ENCODE peak calls at places on chromosome 19, in ten cellular contexts. One of them, this sample, is unnamed.
A peak's percentile ranks its signal among the peaks of the same experiment; 100 is the strongest.

GRCh38 chr19:42276821-42277220 is 7.8 kb downstream of the CIC start:
- DNase-seq in H54: no peak
- DNase-seq in AG09319: no peak
- DNase-seq in body of pancreas: no peak
- DNase-seq in adrenal gland: no peak
- DNase-seq in Right ventricle myocardium superior: no peak
- DNase-seq in NCI-H1930: no peak
- DNase-seq in HT1080: no peak
- DNase-seq in RWPE1: no peak
- DNase-seq in mesothelial cell of epicardium: no peak
- DNase-seq in this sample: no peak

GRCh38 chr19:42683917-42684513 is 56.3 kb downstream of the PSG3 start:
- DNase-seq in H54: no peak
- DNase-seq in AG09319: no peak
- DNase-seq in body of pancreas: no peak
- DNase-seq in adrenal gland: no peak
- DNase-seq in Right ventricle myocardium superior: no peak
- DNase-seq in NCI-H1930: no peak
- DNase-seq in HT1080: peak; percentile 7
- DNase-seq in RWPE1: peak; percentile 5
- DNase-seq in mesothelial cell of epicardium: no peak
- DNase-seq in this sample: peak; percentile 21

GRCh38 chr19:1399079-1399478 is 2.3 kb downstream of the GAMT start:
- DNase-seq in H54: no peak
- DNase-seq in AG09319: no peak
- DNase-seq in body of pancreas: no peak
- DNase-seq in adrenal gland: no peak
- DNase-seq in Right ventricle myocardium superior: no peak
- DNase-seq in NCI-H1930: no peak
- DNase-seq in HT1080: no peak
- DNase-seq in RWPE1: no peak
- DNase-seq in mesothelial cell of epicardium: no peak
- DNase-seq in this sample: no peak

GRCh38 chr19:52464798-52465470 is 11.6 kb downstream of the ZNF578 start:
- DNase-seq in H54: no peak
- DNase-seq in AG09319: no peak
- DNase-seq in body of pancreas: no peak
- DNase-seq in adrenal gland: no peak
- DNase-seq in Right ventricle myocardium superior: no peak
- DNase-seq in NCI-H1930: no peak
- DNase-seq in HT1080: peak; percentile 17
- DNase-seq in RWPE1: no peak
- DNase-seq in mesothelial cell of epicardium: no peak
- DNase-seq in this sample: peak; percentile 28

GRCh38 chr19:8135946-8136618 is 13.3 kb downstream of the FBN3 start:
- DNase-seq in H54: no peak
- DNase-seq in AG09319: no peak
- DNase-seq in body of pancreas: no peak
- DNase-seq in adrenal gland: no peak
- DNase-seq in Right ventricle myocardium superior: no peak
- DNase-seq in NCI-H1930: no peak
- DNase-seq in HT1080: no peak
- DNase-seq in RWPE1: no peak
- DNase-seq in mesothelial cell of epicardium: no peak
- DNase-seq in this sample: no peak

GRCh38 chr19:4058696-4059492 is 7.8 kb downstream of the ZBTB7A start:
- DNase-seq in H54: no peak
- DNase-seq in AG09319: no peak
- DNase-seq in body of pancreas: no peak
- DNase-seq in adrenal gland: no peak
- DNase-seq in Right ventricle myocardium superior: no peak
- DNase-seq in NCI-H1930: no peak
- DNase-seq in HT1080: no peak
- DNase-seq in RWPE1: no peak
- DNase-seq in mesothelial cell of epicardium: no peak
- DNase-seq in this sample: no peak

GRCh38 chr19:38683393-38684077 is 36.1 kb downstream of the ACTN4 start:
- DNase-seq in H54: peak; percentile 76
- DNase-seq in AG09319: no peak
- DNase-seq in body of pancreas: peak; percentile 98
- DNase-seq in adrenal gland: peak; percentile 91
- DNase-seq in Right ventricle myocardium superior: peak; percentile 70
- DNase-seq in NCI-H1930: no peak
- DNase-seq in HT1080: peak; percentile 98
- DNase-seq in RWPE1: peak; percentile 94
- DNase-seq in mesothelial cell of epicardium: no peak
- DNase-seq in this sample: peak; percentile 100

GRCh38 chr19:54609356-54609791 is 15.9 kb downstream of the LILRA1 start:
- DNase-seq in H54: no peak
- DNase-seq in AG09319: no peak
- DNase-seq in body of pancreas: no peak
- DNase-seq in adrenal gland: no peak
- DNase-seq in Right ventricle myocardium superior: no peak
- DNase-seq in NCI-H1930: no peak
- DNase-seq in HT1080: no peak
- DNase-seq in RWPE1: no peak
- DNase-seq in mesothelial cell of epicardium: no peak
- DNase-seq in this sample: no peak

GRCh38 chr19:11142528-11143171 is 12.9 kb downstream of the SPC24 start:
- DNase-seq in H54: peak; percentile 86
- DNase-seq in AG09319: peak; percentile 90
- DNase-seq in body of pancreas: peak; percentile 94
- DNase-seq in adrenal gland: peak; percentile 93
- DNase-seq in Right ventricle myocardium superior: peak; percentile 95
- DNase-seq in NCI-H1930: no peak
- DNase-seq in HT1080: peak; percentile 91
- DNase-seq in RWPE1: peak; percentile 91
- DNase-seq in mesothelial cell of epicardium: peak; percentile 69
- DNase-seq in this sample: peak; percentile 88

GRCh38 chr19:28468701-28469459 is 744.1 kb downstream of the UQCRFS1 start:
- DNase-seq in H54: peak; percentile 29
- DNase-seq in AG09319: no peak
- DNase-seq in body of pancreas: peak; percentile 45
- DNase-seq in adrenal gland: no peak
- DNase-seq in Right ventricle myocardium superior: no peak
- DNase-seq in NCI-H1930: no peak
- DNase-seq in HT1080: peak; percentile 49
- DNase-seq in RWPE1: no peak
- DNase-seq in mesothelial cell of epicardium: no peak
- DNase-seq in this sample: peak; percentile 73

GRCh38 chr19:48249502-48250014 is 6.2 kb downstream of the CARD8 start:
- DNase-seq in H54: no peak
- DNase-seq in AG09319: no peak
- DNase-seq in body of pancreas: peak; percentile 16
- DNase-seq in adrenal gland: peak; percentile 35
- DNase-seq in Right ventricle myocardium superior: peak; percentile 67
- DNase-seq in NCI-H1930: no peak
- DNase-seq in HT1080: peak; percentile 49
- DNase-seq in RWPE1: no peak
- DNase-seq in mesothelial cell of epicardium: no peak
- DNase-seq in this sample: no peak

GRCh38 chr19:7618366-7618765 is 11.0 kb downstream of the XAB2 start:
- DNase-seq in H54: no peak
- DNase-seq in AG09319: no peak
- DNase-seq in body of pancreas: peak; percentile 91
- DNase-seq in adrenal gland: peak; percentile 49
- DNase-seq in Right ventricle myocardium superior: no peak
- DNase-seq in NCI-H1930: no peak
- DNase-seq in HT1080: no peak
- DNase-seq in RWPE1: no peak
- DNase-seq in mesothelial cell of epicardium: no peak
- DNase-seq in this sample: no peak

GRCh38 chr19:38247734-38248268 is 8.4 kb downstream of the PPP1R14A start:
- DNase-seq in H54: no peak
- DNase-seq in AG09319: no peak
- DNase-seq in body of pancreas: peak; percentile 15
- DNase-seq in adrenal gland: no peak
- DNase-seq in Right ventricle myocardium superior: no peak
- DNase-seq in NCI-H1930: no peak
- DNase-seq in HT1080: no peak
- DNase-seq in RWPE1: no peak
- DNase-seq in mesothelial cell of epicardium: no peak
- DNase-seq in this sample: no peak

GRCh38 chr19:9621156-9622037 is at the start of gene ZNF561:
- DNase-seq in H54: peak; percentile 50
- DNase-seq in AG09319: peak; percentile 65
- DNase-seq in body of pancreas: peak; percentile 85
- DNase-seq in adrenal gland: peak; percentile 80
- DNase-seq in Right ventricle myocardium superior: peak; percentile 92
- DNase-seq in NCI-H1930: peak; percentile 58
- DNase-seq in HT1080: peak; percentile 76
- DNase-seq in RWPE1: peak; percentile 85
- DNase-seq in mesothelial cell of epicardium: peak; percentile 80
- DNase-seq in this sample: peak; percentile 80

This sample was measured in Caki2.